ENCODE peak calls at places on chromosomes 7 and 10, in ten cellular contexts. Y, H, I, L, G, B, N, R, O and S are unnamed samples.
A peak's percentile ranks its signal among the peaks of the same experiment; 100 is the strongest.

GRCh38 chr10:18085855-18086254 is 54.4 kb upstream of the CACNB2 start:
- DNase-seq in R (no peak), L (no peak), N (no peak), Y (no peak), I (no peak), B (no peak), G (no peak), H (no peak), O (no peak), S (no peak)

GRCh38 chr10:90742189-90742588 is 115.7 kb downstream of the HTR7 start:
- DNase-seq in H (no peak), G (no peak), R (no peak), N (no peak), Y (no peak), L (peak; percentile 60), O (no peak), B (peak; percentile 60), I (no peak), S (no peak)

GRCh38 chr10:118776960-118777359 is 22.2 kb upstream of the CACUL1 start:
- DNase-seq in L (no peak), G (no peak), H (no peak), I (no peak), N (no peak), R (no peak), O (no peak), Y (no peak), B (no peak), S (no peak)

GRCh38 chr10:79111427-79111826 is 42.7 kb downstream of the ZMIZ1 start:
- DNase-seq in N (no peak), G (no peak), L (peak; percentile 76), H (no peak), Y (no peak), O (no peak), I (peak; percentile 85), B (peak; percentile 87), R (no peak), S (no peak)

GRCh38 chr7:4241791-4242190 is 440.3 kb upstream of the FOXK1 start:
- DNase-seq in R (no peak), B (no peak), O (no peak), N (no peak), G (no peak), H (peak; percentile 49), Y (no peak), I (peak; percentile 16), L (no peak), S (no peak)

GRCh38 chr10:497289-497688 is 192.2 kb downstream of the DIP2C start:
- DNase-seq in O (no peak), N (no peak), I (no peak), Y (no peak), G (no peak), H (no peak), L (no peak), B (no peak), R (no peak), S (no peak)

GRCh38 chr7:28732037-28732869 is 225.9 kb downstream of the TRIL start:
- DNase-seq in G (peak; percentile 72), N (no peak), H (no peak), B (peak; percentile 39), L (peak; percentile 67), R (no peak), I (peak; percentile 16), Y (no peak), O (no peak), S (peak; percentile 70)

GRCh38 chr7:75984130-75985008 is 10.0 kb downstream of the TMEM120A start:
- DNase-seq in L (no peak), O (no peak), G (peak; percentile 60), I (no peak), Y (no peak), R (no peak), B (no peak), N (no peak), H (no peak), S (no peak)

GRCh38 chr10:92573091-92573797 is 649 bp downstream of the IDE start:
- DNase-seq in O (no peak), L (peak; percentile 57), B (peak; percentile 57), Y (no peak), N (peak; percentile 29), G (peak; percentile 63), R (peak; percentile 47), I (peak; percentile 54), H (peak; percentile 76), S (peak; percentile 54)

GRCh38 chr10:111076191-111076681 is 593 bp upstream of the ADRA2A start:
- DNase-seq in N (peak; percentile 53), B (peak; percentile 59), O (peak; percentile 74), R (peak; percentile 83), Y (no peak), I (peak; percentile 58), G (peak; percentile 75), L (peak; percentile 52), H (peak; percentile 79), S (peak; percentile 66)

GRCh38 chr7:107387077-107387476 is 82.8 kb upstream of the GPR22 start:
- DNase-seq in G (peak; percentile 85), R (peak; percentile 34), N (no peak), L (peak; percentile 80), Y (no peak), B (peak; percentile 44), O (no peak), I (no peak), H (no peak), S (peak; percentile 66)

GRCh38 chr7:28961972-28962371 is 3.8 kb upstream of the TRIL start:
- DNase-seq in N (no peak), I (no peak), L (no peak), R (no peak), G (no peak), H (no peak), B (no peak), O (no peak), Y (no peak), S (no peak)

GRCh38 chr7:2525161-2525930 is 5.8 kb downstream of the LFNG start:
- DNase-seq in O (no peak), N (no peak), Y (peak; percentile 62), B (no peak), R (no peak), H (no peak), L (no peak), I (no peak), G (peak; percentile 58), S (peak; percentile 46)

GRCh38 chr10:55358539-55358938 is 557.5 kb upstream of the PCDH15 start:
- DNase-seq in Y (no peak), R (no peak), G (no peak), N (no peak), B (no peak), L (no peak), I (no peak), H (no peak), O (no peak), S (no peak)

GRCh38 chr10:133107442-133107841 is 19.7 kb downstream of the ADGRA1 start:
- DNase-seq in G (no peak), I (no peak), N (no peak), L (no peak), H (no peak), B (no peak), O (no peak), Y (no peak), R (no peak), S (no peak)

GRCh38 chr7:157004050-157004838 is 6.2 kb downstream of the MNX1 start:
- DNase-seq in Y (no peak), N (no peak), O (no peak), R (peak; percentile 65), G (no peak), B (peak; percentile 40), L (peak; percentile 43), H (no peak), I (no peak), S (no peak)

GRCh38 chr7:39686261-39686924 is 63.0 kb downstream of the RALA start:
- DNase-seq in I (no peak), H (no peak), L (peak; percentile 80), G (no peak), O (no peak), R (no peak), Y (no peak), B (peak; percentile 47), N (no peak), S (peak; percentile 22)

GRCh38 chr7:130913721-130914588 is 179.9 kb upstream of the KLF14 start:
- DNase-seq in O (no peak), Y (no peak), H (peak; percentile 62), L (no peak), G (no peak), R (no peak), B (no peak), N (no peak), I (no peak), S (no peak)

GRCh38 chr7:91083855-91084644 is 180.2 kb upstream of the FZD1 start:
- DNase-seq in L (peak; percentile 34), N (no peak), H (no peak), I (no peak), G (peak; percentile 84), Y (no peak), B (peak; percentile 11), O (no peak), R (no peak), S (peak; percentile 47)

GRCh38 chr10:130994845-130995244 is 316.7 kb downstream of the TCERG1L start:
- DNase-seq in I (no peak), N (no peak), G (no peak), B (no peak), R (no peak), O (no peak), H (no peak), L (no peak), Y (no peak), S (no peak)

GRCh38 chr10:76779163-76779820 is 858.3 kb downstream of the KCNMA1 start:
- DNase-seq in L (peak; percentile 35), Y (no peak), G (no peak), N (no peak), R (peak; percentile 15), I (no peak), B (peak; percentile 24), O (no peak), H (no peak), S (peak; percentile 24)

GRCh38 chr7:149202831-149203231 is 7.5 kb downstream of the ZNF282 start:
- DNase-seq in B (peak; percentile 11), G (no peak), N (no peak), R (no peak), O (no peak), I (no peak), L (no peak), Y (no peak), H (no peak), S (no peak)

GRCh38 chr10:32130788-32131187 is 74.6 kb upstream of the KIF5B start:
- DNase-seq in Y (no peak), O (no peak), G (no peak), R (no peak), H (no peak), L (no peak), N (no peak), B (no peak), I (no peak), S (no peak)

GRCh38 chr7:107715531-107715930 is 28.4 kb upstream of the CBLL1 start:
- DNase-seq in R (no peak), I (no peak), G (no peak), L (peak; percentile 13), Y (no peak), N (no peak), B (peak; percentile 50), H (no peak), O (no peak), S (no peak)

GRCh38 chr10:98212204-98212603 is 55.8 kb downstream of the LOXL4 start:
- DNase-seq in Y (no peak), H (no peak), N (no peak), G (no peak), R (no peak), L (no peak), I (no peak), B (no peak), O (no peak), S (peak; percentile 4)

GRCh38 chr7:27689045-27689877 is 26.6 kb upstream of the HIBADH start:
- DNase-seq in Y (no peak), N (no peak), I (peak; percentile 45), R (peak; percentile 5), B (peak; percentile 37), G (no peak), O (peak; percentile 19), H (no peak), L (peak; percentile 47), S (peak; percentile 67)